ENCODE peak calls at places on chromosomes 5 and 9, in four cellular contexts. Y, M, O and P are unnamed samples.

GRCh38 chr5:79193643-79194042 is 42.3 kb upstream of the JMY start:
- DNase-seq in Y (peak; percentile 16), M (no peak), O (no peak), P (no peak)

GRCh38 chr5:11791777-11792176 is 112.5 kb downstream of the CTNND2 start:
- DNase-seq in Y (no peak), M (no peak), O (no peak), P (peak; percentile 9)

GRCh38 chr9:131122158-131122557 is 3.2 kb upstream of the NUP214 start:
- DNase-seq in Y (no peak), M (no peak), O (no peak), P (no peak)

GRCh38 chr5:180717989-180718388 is 21.9 kb downstream of the OR2Y1 start:
- DNase-seq in Y (no peak), M (no peak), O (no peak), P (no peak)

GRCh38 chr5:146042628-146043279 is 62.6 kb downstream of the PLAC8L1 start:
- DNase-seq in Y (peak; percentile 80), M (no peak), O (no peak), P (no peak)

GRCh38 chr9:4987996-4988421 is 2.9 kb downstream of the JAK2 start:
- DNase-seq in Y (peak; percentile 66), M (peak; percentile 71), O (no peak), P (peak; percentile 92)

GRCh38 chr5:95922798-95923197 is 38.9 kb downstream of the ELL2 start:
- DNase-seq in Y (no peak), M (no peak), O (no peak), P (no peak)

GRCh38 chr5:36690041-36690941 is 83.9 kb downstream of the SLC1A3 start:
- DNase-seq in Y (peak; percentile 61), M (peak; percentile 92), O (peak; percentile 62), P (peak; percentile 96)

GRCh38 chr5:116626272-116626723 is 51.7 kb upstream of the SEMA6A start:
- DNase-seq in Y (peak; percentile 22), M (no peak), O (no peak), P (no peak)

GRCh38 chr9:115262952-115263351 is 145.0 kb upstream of the TNC start:
- DNase-seq in Y (peak; percentile 6), M (no peak), O (no peak), P (no peak)

GRCh38 chr5:17238521-17239041 is 21.1 kb downstream of the BASP1 start:
- DNase-seq in Y (peak; percentile 82), M (no peak), O (no peak), P (no peak)

GRCh38 chr5:115069087-115069968 is 100.4 kb downstream of the TRIM36 start:
- DNase-seq in Y (peak; percentile 58), M (peak; percentile 64), O (no peak), P (peak; percentile 82)

GRCh38 chr9:131419029-131419614 is 25.2 kb downstream of the PRRC2B start:
- DNase-seq in Y (peak; percentile 66), M (no peak), O (no peak), P (no peak)

GRCh38 chr5:135442387-135443256 is 4.5 kb downstream of the DCANP1 start:
- DNase-seq in Y (no peak), M (peak; percentile 16), O (no peak), P (no peak)

GRCh38 chr9:91978739-91979414 is 28.8 kb upstream of the ROR2 start:
- DNase-seq in Y (peak; percentile 93), M (peak; percentile 61), O (no peak), P (peak; percentile 84)

GRCh38 chr5:124524552-124525232 is 221.7 kb downstream of the ZNF608 start:
- DNase-seq in Y (no peak), M (no peak), O (no peak), P (peak; percentile 21)

GRCh38 chr9:38733503-38733902 is 13.6 kb upstream of the FAM240B start:
- DNase-seq in Y (no peak), M (no peak), O (no peak), P (no peak)

GRCh38 chr5:129902806-129903205 is 1.5 kb upstream of the CHSY3 start:
- DNase-seq in Y (no peak), M (no peak), O (no peak), P (no peak)

GRCh38 chr9:135804588-135805421 is 102.5 kb downstream of the CAMSAP1 start:
- DNase-seq in Y (peak; percentile 52), M (peak; percentile 65), O (no peak), P (peak; percentile 30)

GRCh38 chr9:738209-738915 is 103.1 kb upstream of the DMRT1 start:
- DNase-seq in Y (peak; percentile 98), M (no peak), O (no peak), P (no peak)

GRCh38 chr5:159310492-159310891 is 19.8 kb downstream of the IL12B start:
- DNase-seq in Y (no peak), M (peak; percentile 67), O (peak; percentile 19), P (peak; percentile 53)

GRCh38 chr9:133475292-133475941 is 3.5 kb downstream of the SLC2A6 start:
- DNase-seq in Y (no peak), M (no peak), O (no peak), P (no peak)

GRCh38 chr5:31066655-31067328 is 126.7 kb upstream of the CDH6 start:
- DNase-seq in Y (peak; percentile 62), M (no peak), O (no peak), P (no peak)

GRCh38 chr5:153719324-153719723 is 228.9 kb downstream of the GRIA1 start:
- DNase-seq in Y (no peak), M (no peak), O (no peak), P (no peak)

DNA sequence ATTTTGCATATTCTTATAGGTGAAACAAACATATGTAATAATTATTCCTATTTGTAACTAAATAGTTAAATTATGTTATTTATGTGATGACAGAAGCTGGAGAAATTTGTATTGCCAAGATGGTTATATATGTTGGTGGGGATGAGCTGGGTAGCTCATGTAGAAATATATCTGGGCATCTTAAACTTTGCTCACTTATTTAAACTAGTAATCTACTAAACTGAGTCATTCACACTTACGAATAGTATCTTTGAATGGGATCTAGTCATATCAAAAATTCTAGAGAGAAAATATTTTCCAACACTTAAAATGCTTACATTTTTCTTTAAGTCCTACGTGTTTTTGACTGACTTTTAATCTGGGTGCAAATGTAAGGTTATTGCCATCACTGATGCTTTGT is 44.6 kb upstream of the EIF4EBP3 start:
- DNase-seq in Y (no peak), M (no peak), O (no peak), P (no peak)
- H3K56ac ChIP-seq in Y (no peak overlapping the region), M (no peak overlapping the region), O (no peak overlapping the region), P (no peak overlapping the region)

GRCh38 chr9:119839888-119840287 is 470.7 kb upstream of the BRINP1 start:
- DNase-seq in Y (no peak), M (no peak), O (no peak), P (no peak)
- H3K56ac ChIP-seq in Y (no peak overlapping the region), M (no peak overlapping the region), O (no peak overlapping the region), P (no peak overlapping the region)

GRCh38 chr5:26572486-26572885 is 465.9 kb downstream of the CDH9 start:
- DNase-seq in Y (no peak), M (no peak), O (no peak), P (no peak)

GRCh38 chr5:26582350-26583040 is 455.9 kb downstream of the CDH9 start:
- DNase-seq in Y (no peak), M (no peak), O (no peak), P (no peak)

GRCh38 chr5:26578002-26578401 is 460.4 kb downstream of the CDH9 start:
- DNase-seq in Y (no peak), M (no peak), O (no peak), P (no peak)
- H3K56ac ChIP-seq in Y (no peak overlapping the region), M (no peak overlapping the region), O (no peak overlapping the region), P (no peak overlapping the region)

GRCh38 chr5:110371011-110371724 is 355.3 kb downstream of the TMEM232 start:
- DNase-seq in Y (no peak), M (no peak), O (no peak), P (no peak)

GRCh38 chr5:110371725-110372041 is 354.8 kb downstream of the TMEM232 start:
- DNase-seq in Y (no peak), M (no peak), O (no peak), P (no peak)

GRCh38 chr5:110377411-110378392 is 348.8 kb downstream of the TMEM232 start:
- DNase-seq in Y (peak; percentile 34), M (no peak), O (no peak), P (peak; percentile 90)

DNA sequence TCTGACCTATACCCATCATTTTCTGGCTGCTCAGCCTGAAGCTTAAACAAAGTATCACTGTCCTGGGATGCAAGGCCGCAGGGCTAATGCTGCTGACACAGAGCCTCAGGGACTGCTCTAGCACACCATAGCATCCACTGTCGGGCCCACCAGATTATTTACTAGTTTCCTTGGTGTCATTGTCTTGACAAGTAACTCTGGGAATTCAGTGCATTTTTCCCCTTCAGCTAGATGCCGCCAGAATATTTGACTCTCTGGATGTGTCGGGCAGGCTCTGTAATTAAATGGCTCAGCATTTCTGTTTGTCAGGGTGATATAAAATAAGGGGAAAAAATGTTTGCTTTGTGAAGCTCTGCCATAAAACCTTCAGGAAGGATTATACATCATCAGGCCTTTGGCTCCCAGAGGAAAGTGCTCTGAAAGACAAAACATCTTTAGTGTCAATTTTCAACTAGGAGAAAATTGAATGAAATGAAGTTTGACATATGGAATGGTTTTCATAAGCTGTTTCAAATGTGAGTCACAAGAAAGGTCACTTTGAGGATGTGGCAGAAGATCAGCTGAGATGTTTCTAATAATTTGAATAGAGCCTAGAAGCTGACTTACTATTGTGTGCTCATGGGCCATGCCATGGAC is 350.1 kb downstream of the TMEM232 start:
- DNase-seq in Y (no peak), M (no peak), O (no peak), P (no peak)
- H3K56ac ChIP-seq in Y (no peak overlapping the region), M (no peak overlapping the region), O (no peak overlapping the region), P (no peak overlapping the region)